ENCODE peak calls at places on chromosomes 13 and 19, in four cellular contexts. M is C1 segment of cervical spinal cord, O is left lung, C is glomerular endothelial cell. V is an unnamed sample.

GRCh38 chr13:41916173-41916954 is 44.5 kb downstream of the VWA8 start:
- DNase-seq in O (no peak), C (peak; percentile 62), M (no peak), V (no peak)

GRCh38 chr13:44903596-44903995 is 85.7 kb downstream of the NUFIP1 start:
- DNase-seq in C (no peak), O (peak; percentile 50), M (peak; percentile 17), V (peak; percentile 94)

GRCh38 chr19:18223860-18224524 is 2.2 kb downstream of the PDE4C start:
- DNase-seq in C (no peak), M (no peak), O (peak; percentile 54), V (no peak)

GRCh38 chr19:13841339-13842293 is 35.3 kb upstream of the NANOS3 start:
- DNase-seq in M (no peak), O (peak; percentile 77), C (no peak), V (peak; percentile 96)

GRCh38 chr19:14267224-14267741 is 61.3 kb upstream of the ADGRL1 start:
- DNase-seq in O (no peak), M (no peak), C (no peak), V (no peak)

GRCh38 chr19:43755256-43755801 is 567 bp upstream of the SMG9 start:
- DNase-seq in C (no peak), M (peak; percentile 68), O (peak; percentile 88), V (peak; percentile 74)

GRCh38 chr13:39106216-39106995 is 68.2 kb downstream of the NHLRC3 start:
- DNase-seq in M (no peak), O (no peak), C (no peak), V (no peak)

GRCh38 chr19:5960005-5961001 is 17.6 kb downstream of the RANBP3 start:
- DNase-seq in C (no peak), M (peak; percentile 51), O (no peak), V (no peak)

GRCh38 chr13:98094678-98095266 is 48.1 kb upstream of the FARP1 start:
- DNase-seq in C (no peak), M (no peak), O (no peak), V (no peak)

GRCh38 chr13:32726374-32727037 is 140.3 kb downstream of the PDS5B start:
- DNase-seq in O (no peak), C (no peak), M (no peak), V (no peak)

GRCh38 chr19:6286676-6287075 is 6.9 kb upstream of the MLLT1 start:
- DNase-seq in O (no peak), C (no peak), M (no peak), V (no peak)

GRCh38 chr19:41698746-41699230 is 9.6 kb upstream of the CEACAM5 start:
- DNase-seq in M (no peak), O (no peak), C (no peak), V (no peak)

GRCh38 chr13:49464621-49465325 is 20.7 kb downstream of the SETDB2 start:
- DNase-seq in C (no peak), O (no peak), M (no peak), V (no peak)

GRCh38 chr13:82976499-82976898 is 905.8 kb downstream of the SLITRK1 start:
- DNase-seq in O (no peak), C (no peak), M (no peak), V (no peak)

GRCh38 chr13:20370815-20371421 is 138.8 kb upstream of the GJB6 start:
- DNase-seq in C (no peak), O (no peak), M (no peak), V (no peak)

GRCh38 chr13:89865331-89865833 is 1482.1 kb upstream of the MIR17HG start:
- DNase-seq in O (no peak), C (no peak), M (no peak), V (no peak)

GRCh38 chr13:69737129-69737935 is 370.3 kb upstream of the ATXN8OS start:
- DNase-seq in C (no peak), O (no peak), M (no peak), V (no peak)

GRCh38 chr19:2488942-2489731 is 13.2 kb downstream of the GADD45B start:
- DNase-seq in C (no peak), O (no peak), M (no peak), V (no peak)

GRCh38 chr13:112685856-112686255 is 4.0 kb upstream of the ATP11A start:
- DNase-seq in C (no peak), O (no peak), M (no peak), V (no peak)

GRCh38 chr19:57830071-57830602 is at the start of gene ZNF587B:
- DNase-seq in O (no peak), C (peak; percentile 68), M (peak; percentile 5), V (peak; percentile 5)

V was measured in gastrocnemius medialis.